ENCODE peak calls at places on chromosomes 5 and 9, in ten cellular contexts. X is PC-9, C is uterus, Y is thoracic aorta, B is hepatocyte, L is breast epithelium, Q is body of pancreas, T is GM23338, F is AG09309, W is GM12865. S is an unnamed sample.

GRCh38 chr5:64147849-64148441 is 17.7 kb upstream of the RNF180 start:
- DNase-seq in Y (no peak), F (peak), T (peak), L (peak), C (peak), B (peak), Q (peak), X (no peak), W (peak), S (no peak)

GRCh38 chr9:127634698-127635097 is 22.6 kb downstream of the STXBP1 start:
- DNase-seq in L (no peak), W (peak), Y (no peak), T (peak), X (no peak), F (no peak), B (no peak), C (no peak), Q (no peak), S (no peak)

GRCh38 chr9:64061013-64061627 is 1223.9 kb downstream of the FOXD4L5 start:
- DNase-seq in Y (no peak), T (no peak), F (no peak), C (no peak), X (no peak), L (no peak), Q (no peak), B (no peak), W (no peak), S (no peak)

GRCh38 chr5:1519631-1520141 is 4.1 kb downstream of the LPCAT1 start:
- DNase-seq in T (no peak), C (peak), W (no peak), Y (peak), F (no peak), X (no peak), Q (peak), L (peak), B (no peak), S (no peak)

GRCh38 chr9:35651964-35652828 is 1.5 kb upstream of the SIT1 start:
- DNase-seq in X (peak), C (no peak), Q (peak), Y (no peak), F (no peak), L (no peak), T (no peak), W (no peak), B (peak), S (no peak)

GRCh38 chr5:132020568-132021339 is 9.3 kb upstream of the ACSL6 start:
- DNase-seq in F (no peak), C (no peak), X (no peak), T (no peak), Y (no peak), B (no peak), Q (no peak), W (no peak), L (no peak), S (no peak)

GRCh38 chr9:94912700-94913249 is 186.3 kb downstream of the AOPEP start:
- DNase-seq in Y (no peak), Q (peak), W (no peak), L (no peak), B (no peak), C (no peak), X (peak), F (no peak), T (peak), S (no peak)

GRCh38 chr9:86350006-86350755 is 4.0 kb downstream of the TUT7 start:
- DNase-seq in T (no peak), X (no peak), Y (no peak), W (peak), C (no peak), L (no peak), F (no peak), B (no peak), Q (no peak), S (no peak)

GRCh38 chr9:68714416-68715180 is 9.6 kb downstream of the PIP5K1B start:
- DNase-seq in F (no peak), Y (no peak), C (no peak), X (no peak), L (no peak), B (no peak), Q (no peak), T (no peak), W (peak), S (no peak)

GRCh38 chr9:73847536-73847935 is 649.6 kb upstream of the RORB start:
- DNase-seq in L (no peak), X (no peak), C (no peak), W (no peak), F (no peak), B (no peak), T (peak), Q (no peak), Y (no peak), S (no peak)

GRCh38 chr9:129289883-129290282 is 111.8 kb upstream of the IER5L start:
- DNase-seq in W (no peak), L (peak), C (no peak), Q (no peak), X (no peak), T (no peak), B (no peak), Y (no peak), F (no peak), S (no peak)

GRCh38 chr9:126336350-126337335 is 10.0 kb downstream of the MVB12B start:
- DNase-seq in C (no peak), Q (no peak), W (no peak), B (no peak), L (no peak), T (no peak), X (no peak), F (no peak), Y (no peak), S (no peak)

GRCh38 chr5:133757396-133757795 is 145.1 kb upstream of the FSTL4 start:
- DNase-seq in C (no peak), Q (no peak), F (no peak), W (no peak), Y (no peak), T (peak), L (no peak), B (no peak), X (no peak), S (no peak)

GRCh38 chr9:34633851-34634550 is 3.6 kb downstream of the SIGMAR1 start:
- DNase-seq in F (peak), C (peak), L (no peak), W (peak), B (peak), X (no peak), Q (peak), T (peak), Y (no peak), S (no peak)

GRCh38 chr5:171432076-171432475 is 12.6 kb downstream of the FGF18 start:
- DNase-seq in W (no peak), T (no peak), X (no peak), F (no peak), Q (no peak), C (no peak), Y (no peak), L (no peak), B (no peak), S (no peak)

GRCh38 chr5:53023969-53024368 is 34.8 kb downstream of the ITGA2 start:
- DNase-seq in L (no peak), X (peak), W (peak), B (no peak), F (peak), C (no peak), Y (no peak), T (no peak), Q (no peak), S (no peak)

GRCh38 chr5:168327019-168327421 is 35.6 kb downstream of the WWC1 start:
- DNase-seq in X (no peak), C (no peak), L (no peak), T (no peak), B (no peak), W (no peak), F (no peak), Y (no peak), Q (no peak), S (no peak)

GRCh38 chr5:89989831-89990230 is 419.7 kb downstream of the CETN3 start:
- DNase-seq in T (no peak), Y (no peak), F (no peak), W (no peak), L (no peak), Q (no peak), X (no peak), B (no peak), C (no peak), S (no peak)

GRCh38 chr5:14257995-14258403 is 114.9 kb downstream of the TRIO start:
- DNase-seq in Q (no peak), F (no peak), C (no peak), Y (no peak), X (no peak), L (no peak), W (peak), T (no peak), B (no peak), S (no peak)

GRCh38 chr9:133506653-133507038 is 18.1 kb downstream of the MYMK start:
- DNase-seq in Y (no peak), X (peak), L (no peak), B (no peak), T (no peak), F (peak), C (peak), Q (peak), W (no peak), S (peak)
- TF ChIP-seq CTCF in Y (no peak), X (no peak), L (no peak), B (no peak), T (no peak), F (peak), C (no peak), Q (no peak), W (no peak), S (no peak)

DNA sequence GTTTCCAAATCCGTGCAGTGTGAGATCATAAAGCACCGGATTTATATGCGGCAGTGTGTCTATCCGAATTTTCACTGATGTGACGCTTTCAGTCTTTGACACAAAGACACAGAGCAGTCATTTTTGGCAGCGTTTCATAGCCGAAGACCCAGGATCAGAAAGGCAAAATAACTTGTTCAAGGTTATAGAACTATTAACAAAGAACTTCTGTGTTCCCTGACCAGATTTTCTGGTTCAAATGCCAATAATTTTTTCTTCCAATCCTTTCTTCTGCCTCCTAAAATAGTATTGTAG is 1.1 kb upstream of the MARCHF11 start:
- DNase-seq in Q (no peak), F (no peak), W (no peak), T (no peak), C (no peak), Y (no peak), L (no peak), X (no peak), B (no peak), S (no peak)
- H3K4me3 ChIP-seq in Q (no peak), F (no peak), W (no peak), T (peak), C (no peak), Y (no peak), L (no peak), X (no peak), B (no peak), S (no peak)

GRCh38 chr5:128842241-128842640 is 123.0 kb upstream of the SLC27A6 start:
- DNase-seq in C (no peak), B (no peak), W (no peak), L (no peak), Y (no peak), T (no peak), Q (no peak), F (no peak), X (no peak), S (no peak)

GRCh38 chr5:128838631-128839030 is 126.7 kb upstream of the SLC27A6 start:
- DNase-seq in B (no peak), X (no peak), W (no peak), F (no peak), T (peak), Q (no peak), Y (no peak), L (no peak), C (no peak), S (no peak)

GRCh38 chr5:128850049-128850448 is 115.2 kb upstream of the SLC27A6 start:
- DNase-seq in W (no peak), L (no peak), T (no peak), C (no peak), Y (no peak), Q (no peak), X (no peak), B (no peak), F (no peak), S (no peak)

DNA sequence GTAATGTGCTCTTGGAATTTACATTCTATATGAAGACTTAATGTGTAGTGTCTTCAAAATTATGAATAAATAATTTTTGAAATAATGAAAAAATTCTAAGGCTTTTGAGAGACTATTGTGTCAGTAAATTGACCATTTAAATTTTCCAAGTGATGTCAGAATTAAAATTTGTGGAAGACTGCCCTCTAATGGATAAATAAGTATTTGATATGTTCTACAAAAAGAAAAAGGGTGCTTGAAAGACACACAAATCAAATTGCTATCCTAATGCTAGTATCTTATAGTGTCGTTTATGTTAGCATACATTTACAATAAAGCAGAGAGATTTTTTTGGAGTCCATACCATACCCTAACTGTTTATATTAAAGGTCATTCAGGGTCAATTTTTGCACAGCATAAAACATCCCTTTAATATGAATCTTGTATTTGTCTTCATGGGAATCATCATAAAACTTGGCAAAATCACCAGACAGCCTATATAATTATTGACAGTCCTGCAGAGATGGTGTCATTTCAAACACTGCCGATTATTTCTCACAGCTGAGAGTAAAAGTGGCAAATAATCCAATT is 120.8 kb upstream of the SLC27A6 start:
- DNase-seq in T (peak), Y (no peak), F (no peak), C (no peak), L (no peak), B (peak), W (no peak), X (no peak), Q (no peak), S (no peak)
- TF ChIP-seq CTCF in T (peak), Y (peak), F (no peak), C (peak), L (peak), B (peak), W (no peak), X (peak), Q (peak), S (peak)

GRCh38 chr9:122088880-122089567 is 4.1 kb downstream of the TTLL11 start:
- DNase-seq in X (peak), T (no peak), W (no peak), Q (peak), C (no peak), B (no peak), Y (no peak), L (no peak), F (no peak), S (no peak)
- H3K4me3 ChIP-seq in X (no peak), T (no peak), W (no peak), Q (no peak), C (no peak), B (no peak), Y (no peak), L (no peak), F (no peak), S (no peak)

GRCh38 chr5:140868721-140869554 is at the start of gene PCDHA11:
- DNase-seq in L (no peak), B (no peak), T (peak), Q (no peak), W (no peak), X (no peak), C (no peak), Y (no peak), F (no peak), S (no peak)
- TF ChIP-seq CTCF in L (no peak), B (peak), T (peak), Q (peak), W (no peak), X (peak), C (peak), Y (no peak), F (peak), S (peak)

GRCh38 chr5:158878227-158878626 is 221.5 kb downstream of the EBF1 start:
- DNase-seq in X (no peak), L (no peak), C (no peak), Y (no peak), T (no peak), W (peak), B (no peak), F (no peak), Q (no peak), S (no peak)

GRCh38 chr5:158876263-158876942 is 223.3 kb downstream of the EBF1 start:
- DNase-seq in X (no peak), W (peak), F (no peak), L (no peak), Q (no peak), T (no peak), Y (no peak), C (no peak), B (no peak), S (no peak)

GRCh38 chr5:158879993-158880392 is 219.7 kb downstream of the EBF1 start:
- DNase-seq in F (no peak), Q (no peak), X (no peak), L (no peak), B (no peak), Y (no peak), C (no peak), W (peak), T (no peak), S (no peak)

GRCh38 chr5:158877124-158877581 is 222.6 kb downstream of the EBF1 start:
- DNase-seq in Q (no peak), F (no peak), C (no peak), Y (no peak), W (peak), L (no peak), T (no peak), X (no peak), B (no peak), S (no peak)

DNA sequence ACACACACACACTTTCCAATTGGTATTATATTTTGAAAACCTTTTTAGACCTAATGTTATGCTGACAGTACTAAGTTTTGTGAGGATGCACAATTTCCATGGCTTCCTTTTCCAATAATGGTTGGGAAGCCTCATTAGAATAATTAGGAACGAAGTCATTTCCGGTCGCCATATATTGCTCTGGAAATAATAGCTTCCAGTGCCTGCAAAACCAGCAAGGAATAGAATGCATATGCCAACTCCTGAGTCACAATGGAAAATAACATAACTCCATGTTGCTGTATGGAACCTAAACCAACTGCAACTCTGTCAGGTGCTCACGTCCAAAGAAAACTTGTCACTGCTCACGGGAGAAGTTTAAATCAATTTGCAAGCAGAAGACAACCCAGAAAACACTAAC is 222.0 kb downstream of the EBF1 start:
- DNase-seq in C (no peak), Q (no peak), L (no peak), W (no peak), Y (no peak), F (no peak), T (no peak), B (no peak), X (no peak), S (no peak)
- H3K4me3 ChIP-seq in C (no peak), Q (no peak), L (no peak), W (no peak), Y (peak), F (no peak), T (no peak), B (no peak), X (no peak), S (no peak)

GRCh38 chr5:65213921-65214525 is 267.7 kb downstream of the ADAMTS6 start:
- DNase-seq in X (no peak), B (peak), C (no peak), W (peak), F (no peak), Q (peak), L (no peak), Y (no peak), T (peak), S (no peak)
- TF ChIP-seq CTCF in X (peak), B (peak), C (peak), W (peak), F (peak), Q (peak), L (no peak), Y (peak), T (peak), S (peak)

GRCh38 chr5:177430972-177431316 is 4.5 kb downstream of the GRK6 start:
- DNase-seq in Y (no peak), L (no peak), T (no peak), Q (no peak), X (no peak), B (no peak), F (no peak), W (no peak), C (no peak), S (no peak)

GRCh38 chr5:177427919-177428573 is 1.6 kb downstream of the GRK6 start:
- DNase-seq in X (no peak), B (no peak), Q (no peak), L (no peak), Y (no peak), F (no peak), T (no peak), C (no peak), W (peak), S (no peak)

GRCh38 chr5:177428574-177429217 is 2.2 kb downstream of the GRK6 start:
- DNase-seq in W (no peak), Y (no peak), L (no peak), F (no peak), C (no peak), Q (no peak), X (no peak), T (no peak), B (no peak), S (no peak)

GRCh38 chr5:177430146-177430951 is 3.9 kb downstream of the GRK6 start:
- DNase-seq in F (no peak), L (no peak), W (peak), B (no peak), Y (no peak), X (no peak), Q (no peak), C (no peak), T (no peak), S (no peak)

GRCh38 chr5:177429248-177430045 is 3.0 kb downstream of the GRK6 start:
- DNase-seq in Q (no peak), X (no peak), L (no peak), W (peak), T (no peak), B (no peak), Y (no peak), C (no peak), F (no peak), S (no peak)
- H3K4me3 ChIP-seq in Q (no peak), X (no peak), L (no peak), W (peak), T (no peak), B (no peak), Y (no peak), C (no peak), F (no peak), S (no peak)